ENCODE peak calls at places on chromosomes 3 and 15, in seven cellular contexts. F, H, V, Z, Q, R and I are unnamed samples.

GRCh38 chr15:92118162-92118935 is 264.8 kb downstream of the SLCO3A1 start:
- DNase-seq in R (no peak), H (no peak), V (no peak), F (no peak), Z (no peak), Q (no peak), I (no peak)

GRCh38 chr3:30688776-30689175 is 82.4 kb downstream of the TGFBR2 start:
- DNase-seq in H (no peak), Z (no peak), R (no peak), V (no peak), F (peak; percentile 24), Q (no peak), I (no peak)

GRCh38 chr15:63503739-63504246 is 600 bp upstream of the USP3 start:
- DNase-seq in Q (peak; percentile 94), V (peak; percentile 78), R (peak; percentile 74), Z (peak; percentile 92), H (peak; percentile 77), F (peak; percentile 58), I (peak; percentile 71)

GRCh38 chr3:157115069-157116006 is 44.6 kb downstream of the CCNL1 start:
- DNase-seq in H (no peak), V (no peak), F (no peak), Q (no peak), R (no peak), Z (no peak), I (no peak)

GRCh38 chr3:155604126-155604525 is 140.7 kb downstream of the PLCH1 start:
- DNase-seq in H (no peak), Q (no peak), V (no peak), R (no peak), F (no peak), Z (no peak), I (no peak)

GRCh38 chr15:31221936-31222515 is 104.6 kb upstream of the KLF13 start:
- DNase-seq in R (no peak), H (no peak), V (no peak), Z (no peak), Q (no peak), F (no peak), I (no peak)

GRCh38 chr15:45027220-45027619 is 4.2 kb downstream of the SORD start:
- DNase-seq in Q (no peak), F (no peak), V (no peak), H (no peak), Z (no peak), R (no peak), I (no peak)

GRCh38 chr3:197882580-197882979 is 67.4 kb upstream of the RPL35A start:
- DNase-seq in F (no peak), R (no peak), Z (no peak), H (no peak), Q (no peak), V (no peak), I (no peak)

GRCh38 chr3:60461199-60461598 is 790.1 kb downstream of the FHIT start:
- DNase-seq in Q (no peak), R (no peak), Z (no peak), H (no peak), V (no peak), F (no peak), I (no peak)

GRCh38 chr3:24235121-24235520 is 259.5 kb downstream of the THRB start:
- DNase-seq in R (no peak), Z (no peak), F (no peak), H (no peak), Q (no peak), V (peak; percentile 37), I (peak; percentile 23)

GRCh38 chr3:156728267-156728985 is 54.0 kb downstream of the TIPARP start:
- DNase-seq in R (no peak), Q (no peak), Z (no peak), H (no peak), F (no peak), V (no peak), I (peak; percentile 81)

GRCh38 chr15:77778802-77779201 is 146.1 kb upstream of the LINGO1 start:
- DNase-seq in R (no peak), Z (no peak), H (no peak), V (no peak), Q (no peak), F (no peak), I (no peak)

GRCh38 chr3:126130981-126131750 is 47.2 kb upstream of the SLC41A3 start:
- DNase-seq in R (peak; percentile 12), F (no peak), H (no peak), V (no peak), Z (no peak), Q (peak; percentile 68), I (no peak)

GRCh38 chr15:82921242-82921641 is 31.3 kb downstream of the HOMER2 start:
- DNase-seq in Q (no peak), F (no peak), R (no peak), V (no peak), H (no peak), Z (no peak), I (no peak)

GRCh38 chr15:77775851-77776250 is 143.1 kb upstream of the LINGO1 start:
- DNase-seq in Z (no peak), Q (no peak), V (no peak), H (no peak), R (no peak), F (no peak), I (no peak)

GRCh38 chr3:58419782-58420512 is 13.7 kb downstream of the PDHB start:
- DNase-seq in Q (no peak), V (no peak), H (no peak), F (no peak), R (peak; percentile 56), Z (no peak), I (no peak)

GRCh38 chr3:184143327-184143726 is 8.2 kb downstream of the EIF2B5 start:
- DNase-seq in F (no peak), Z (no peak), Q (peak; percentile 42), V (no peak), H (no peak), R (no peak), I (no peak)